ENCODE peak calls at places on chromosomes 16 and 17, in six cellular contexts. One of them, this sample, is unnamed. For H3K4me1 and H3K9me3, the result is how much of the 10 kb centered on the place peaks cover.

GRCh38 chr17:36553459-36553858 is 8.7 kb downstream of the GGNBP2 start:
- DNase-seq in right atrium auricular region: no peak
- DNase-seq in ascending aorta: no peak
- DNase-seq in tibial nerve: no peak
- DNase-seq in A549: no peak
- DNase-seq in suprapubic skin: no peak
- DNase-seq in this sample: no peak

GRCh38 chr17:78242024-78242742 is 10.8 kb downstream of the TMEM235 start:
- DNase-seq in right atrium auricular region: no peak
- DNase-seq in ascending aorta: no peak
- DNase-seq in tibial nerve: no peak
- DNase-seq in A549: no peak
- DNase-seq in suprapubic skin: no peak
- DNase-seq in this sample: no peak

GRCh38 chr16:88497561-88498420 is 44.7 kb downstream of the ZFPM1 start:
- DNase-seq in right atrium auricular region: peak
- DNase-seq in ascending aorta: no peak
- DNase-seq in tibial nerve: no peak
- DNase-seq in A549: no peak
- DNase-seq in suprapubic skin: no peak
- DNase-seq in this sample: no peak

GRCh38 chr16:50372611-50373344 is 4.0 kb upstream of the BRD7 start:
- DNase-seq in right atrium auricular region: no peak
- DNase-seq in ascending aorta: peak
- DNase-seq in tibial nerve: no peak
- DNase-seq in A549: no peak
- DNase-seq in suprapubic skin: no peak
- DNase-seq in this sample: peak

GRCh38 chr16:83723244-83723643 is 84.5 kb upstream of the HSBP1 start:
- DNase-seq in right atrium auricular region: no peak
- DNase-seq in ascending aorta: no peak
- DNase-seq in tibial nerve: no peak
- DNase-seq in A549: no peak
- DNase-seq in suprapubic skin: peak
- DNase-seq in this sample: no peak

GRCh38 chr17:57406131-57406980 is 150.0 kb downstream of the MSI2 start:
- DNase-seq in right atrium auricular region: no peak
- DNase-seq in ascending aorta: no peak
- DNase-seq in tibial nerve: no peak
- DNase-seq in A549: no peak
- DNase-seq in suprapubic skin: no peak
- DNase-seq in this sample: peak

GRCh38 chr17:46061435-46061834 is 62.4 kb downstream of the STH start:
- DNase-seq in right atrium auricular region: no peak
- DNase-seq in ascending aorta: no peak
- DNase-seq in tibial nerve: no peak
- DNase-seq in A549: peak
- DNase-seq in suprapubic skin: no peak
- DNase-seq in this sample: no peak

GRCh38 chr17:82937411-82938371 is 97.9 kb upstream of the ZNF750 start:
- DNase-seq in right atrium auricular region: no peak
- DNase-seq in ascending aorta: peak
- DNase-seq in tibial nerve: no peak
- DNase-seq in A549: no peak
- DNase-seq in suprapubic skin: peak
- DNase-seq in this sample: no peak

GRCh38 chr17:16477255-16477654 is 14.7 kb downstream of the LRRC75A start:
- DNase-seq in right atrium auricular region: peak
- DNase-seq in ascending aorta: peak
- DNase-seq in tibial nerve: peak
- DNase-seq in A549: peak
- DNase-seq in suprapubic skin: no peak
- DNase-seq in this sample: peak

GRCh38 chr17:82400830-82401229 is 17.3 kb upstream of the HEXD start:
- DNase-seq in right atrium auricular region: no peak
- DNase-seq in ascending aorta: no peak
- DNase-seq in tibial nerve: no peak
- DNase-seq in A549: no peak
- DNase-seq in suprapubic skin: no peak
- DNase-seq in this sample: no peak

GRCh38 chr17:67477687-67478086 is 100.6 kb downstream of the PITPNC1 start:
- DNase-seq in right atrium auricular region: peak
- DNase-seq in ascending aorta: no peak
- DNase-seq in tibial nerve: no peak
- DNase-seq in A549: no peak
- DNase-seq in suprapubic skin: no peak
- DNase-seq in this sample: no peak

GRCh38 chr17:3802461-3803307 is 1.7 kb upstream of the ITGAE start:
- DNase-seq in right atrium auricular region: peak
- DNase-seq in ascending aorta: no peak
- DNase-seq in tibial nerve: no peak
- DNase-seq in A549: no peak
- DNase-seq in suprapubic skin: no peak
- DNase-seq in this sample: peak

GRCh38 chr17:20998571-20999043 is 44.2 kb downstream of the USP22 start:
- DNase-seq in right atrium auricular region: no peak
- DNase-seq in ascending aorta: no peak
- DNase-seq in tibial nerve: no peak
- DNase-seq in A549: no peak
- DNase-seq in suprapubic skin: no peak
- DNase-seq in this sample: no peak

GRCh38 chr17:17151541-17151940 is 54.6 kb downstream of the PLD6 start:
- DNase-seq in right atrium auricular region: no peak
- DNase-seq in ascending aorta: no peak
- DNase-seq in tibial nerve: no peak
- DNase-seq in A549: peak
- DNase-seq in suprapubic skin: no peak
- DNase-seq in this sample: no peak

GRCh38 chr16:67594956-67595355 is 32.6 kb downstream of the CTCF start:
- DNase-seq in right atrium auricular region: no peak
- DNase-seq in ascending aorta: peak
- DNase-seq in tibial nerve: no peak
- DNase-seq in A549: no peak
- DNase-seq in suprapubic skin: no peak
- DNase-seq in this sample: peak

GRCh38 chr17:41474863-41475262 is 6.1 kb downstream of the KRT35 start:
- DNase-seq in right atrium auricular region: no peak
- DNase-seq in ascending aorta: no peak
- DNase-seq in tibial nerve: no peak
- DNase-seq in A549: no peak
- DNase-seq in suprapubic skin: no peak
- DNase-seq in this sample: no peak

GRCh38 chr16:526181-527014 is 1.1 kb upstream of the CAPN15 start:
- DNase-seq in right atrium auricular region: peak
- DNase-seq in ascending aorta: no peak
- DNase-seq in tibial nerve: no peak
- DNase-seq in A549: no peak
- DNase-seq in suprapubic skin: no peak
- DNase-seq in this sample: peak

GRCh38 chr16:70691223-70692129 is 5.6 kb upstream of the MTSS2 start:
- DNase-seq in right atrium auricular region: peak
- DNase-seq in ascending aorta: peak
- DNase-seq in tibial nerve: peak
- DNase-seq in A549: no peak
- DNase-seq in suprapubic skin: no peak
- DNase-seq in this sample: no peak

GRCh38 chr16:629289-630023 is 1.3 kb upstream of the WFIKKN1 start:
- DNase-seq in right atrium auricular region: no peak
- DNase-seq in ascending aorta: no peak
- DNase-seq in tibial nerve: no peak
- DNase-seq in A549: no peak
- DNase-seq in suprapubic skin: no peak
- DNase-seq in this sample: no peak

GRCh38 chr16:9008335-9009260 is 44.9 kb upstream of the USP7 start:
- DNase-seq in right atrium auricular region: peak
- DNase-seq in ascending aorta: peak
- DNase-seq in tibial nerve: peak
- DNase-seq in A549: peak
- DNase-seq in suprapubic skin: peak
- DNase-seq in this sample: peak

GRCh38 chr16:66970775-66971725 is 10.0 kb downstream of the CES3 start:
- DNase-seq in right atrium auricular region: no peak
- DNase-seq in ascending aorta: no peak
- DNase-seq in tibial nerve: no peak
- DNase-seq in A549: no peak
- DNase-seq in suprapubic skin: no peak
- DNase-seq in this sample: no peak

GRCh38 chr16:2250652-2251280 is 621 bp downstream of the ECI1 start:
- DNase-seq in right atrium auricular region: no peak
- DNase-seq in ascending aorta: no peak
- DNase-seq in tibial nerve: no peak
- DNase-seq in A549: no peak
- DNase-seq in suprapubic skin: no peak
- DNase-seq in this sample: peak

GRCh38 chr17:933168-934083 is 46.1 kb downstream of the NXN start:
- DNase-seq in right atrium auricular region: no peak
- DNase-seq in ascending aorta: no peak
- DNase-seq in tibial nerve: no peak
- DNase-seq in A549: peak
- DNase-seq in suprapubic skin: no peak
- DNase-seq in this sample: peak

GRCh38 chr16:1300664-1301476 is 8.6 kb upstream of the UBE2I start:
- DNase-seq in right atrium auricular region: peak
- DNase-seq in ascending aorta: peak
- DNase-seq in tibial nerve: no peak
- DNase-seq in A549: peak
- DNase-seq in suprapubic skin: no peak
- DNase-seq in this sample: peak

GRCh38 chr17:15264542-15264941 is 584 bp downstream of the PMP22 start:
- DNase-seq in right atrium auricular region: no peak
- DNase-seq in ascending aorta: no peak
- DNase-seq in tibial nerve: no peak
- DNase-seq in A549: no peak
- DNase-seq in suprapubic skin: no peak
- DNase-seq in this sample: peak

GRCh38 chr17:70111201-70111600 is 36.2 kb downstream of the KCNJ16 start:
- DNase-seq in right atrium auricular region: no peak
- DNase-seq in ascending aorta: no peak
- DNase-seq in tibial nerve: no peak
- DNase-seq in A549: no peak
- DNase-seq in suprapubic skin: no peak
- DNase-seq in this sample: no peak
- H3K4me1 ChIP-seq in right atrium auricular region: under half
- H3K4me1 ChIP-seq in ascending aorta: under half
- H3K4me1 ChIP-seq in tibial nerve: under half
- H3K4me1 ChIP-seq in A549: under half
- H3K4me1 ChIP-seq in suprapubic skin: under half
- H3K4me1 ChIP-seq in this sample: under half

GRCh38 chr16:31713071-31713944 is 160.3 kb upstream of the ZNF267 start:
- DNase-seq in right atrium auricular region: peak
- DNase-seq in ascending aorta: peak
- DNase-seq in tibial nerve: peak
- DNase-seq in A549: peak
- DNase-seq in suprapubic skin: peak
- DNase-seq in this sample: peak

GRCh38 chr16:31714899-31715504 is 158.6 kb upstream of the ZNF267 start:
- DNase-seq in right atrium auricular region: no peak
- DNase-seq in ascending aorta: no peak
- DNase-seq in tibial nerve: no peak
- DNase-seq in A549: no peak
- DNase-seq in suprapubic skin: no peak
- DNase-seq in this sample: no peak

GRCh38 chr16:31718998-31719397 is 154.6 kb upstream of the ZNF267 start:
- DNase-seq in right atrium auricular region: no peak
- DNase-seq in ascending aorta: no peak
- DNase-seq in tibial nerve: no peak
- DNase-seq in A549: no peak
- DNase-seq in suprapubic skin: no peak
- DNase-seq in this sample: no peak

GRCh38 chr16:31713945-31714898 is 159.4 kb upstream of the ZNF267 start:
- DNase-seq in right atrium auricular region: no peak
- DNase-seq in ascending aorta: no peak
- DNase-seq in tibial nerve: no peak
- DNase-seq in A549: no peak
- DNase-seq in suprapubic skin: no peak
- DNase-seq in this sample: peak

DNA sequence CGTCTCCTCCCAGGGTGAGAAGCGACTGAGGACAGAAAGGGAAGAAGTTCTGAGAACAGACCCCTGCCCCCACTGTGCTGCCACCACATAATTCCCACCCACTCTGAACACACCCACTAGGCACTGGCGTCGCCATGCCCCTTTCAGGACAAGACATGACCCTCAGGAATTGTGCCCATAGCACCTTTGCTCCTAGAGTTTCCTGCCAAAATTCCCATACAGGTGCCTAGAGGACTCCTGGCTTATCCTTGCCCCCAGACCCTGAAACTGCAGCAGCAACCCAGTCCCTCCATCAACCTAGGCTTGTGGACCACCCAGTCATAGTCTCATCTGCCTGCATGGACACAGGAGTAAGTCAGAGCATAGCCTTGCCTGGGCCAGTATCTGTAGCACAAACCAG is 157.7 kb upstream of the ZNF267 start:
- DNase-seq in right atrium auricular region: no peak
- DNase-seq in ascending aorta: no peak
- DNase-seq in tibial nerve: no peak
- DNase-seq in A549: no peak
- DNase-seq in suprapubic skin: no peak
- DNase-seq in this sample: no peak
- H3K9me3 ChIP-seq in right atrium auricular region: under half
- H3K9me3 ChIP-seq in ascending aorta: under half
- H3K9me3 ChIP-seq in tibial nerve: under half
- H3K9me3 ChIP-seq in A549: under half
- H3K9me3 ChIP-seq in suprapubic skin: under half
- H3K9me3 ChIP-seq in this sample: under half

DNA sequence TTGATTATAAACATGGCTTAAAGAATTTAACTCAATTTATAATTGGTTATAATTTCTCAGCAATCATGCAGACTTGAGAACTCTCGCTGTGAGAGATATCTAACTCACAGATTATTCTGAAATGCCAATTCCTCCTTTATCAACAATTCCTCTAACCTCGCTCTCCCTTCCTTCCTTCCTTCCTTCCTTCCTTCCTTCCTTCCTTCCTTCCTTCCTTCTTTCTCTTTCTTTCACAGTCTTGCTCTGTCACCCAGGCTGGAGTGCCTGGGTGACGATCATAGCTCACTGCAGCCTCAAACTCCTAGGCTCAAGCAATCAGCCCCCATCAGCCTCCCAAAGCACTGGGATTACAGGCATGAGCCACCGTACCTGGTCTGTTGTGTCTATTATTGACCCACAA is 42.4 kb downstream of the CHD9 start:
- DNase-seq in right atrium auricular region: no peak
- DNase-seq in ascending aorta: no peak
- DNase-seq in tibial nerve: no peak
- DNase-seq in A549: no peak
- DNase-seq in suprapubic skin: no peak
- DNase-seq in this sample: no peak
- H3K4me1 ChIP-seq in right atrium auricular region: half or more
- H3K4me1 ChIP-seq in ascending aorta: under half
- H3K4me1 ChIP-seq in tibial nerve: under half
- H3K4me1 ChIP-seq in A549: half or more
- H3K4me1 ChIP-seq in suprapubic skin: half or more
- H3K4me1 ChIP-seq in this sample: half or more

DNA sequence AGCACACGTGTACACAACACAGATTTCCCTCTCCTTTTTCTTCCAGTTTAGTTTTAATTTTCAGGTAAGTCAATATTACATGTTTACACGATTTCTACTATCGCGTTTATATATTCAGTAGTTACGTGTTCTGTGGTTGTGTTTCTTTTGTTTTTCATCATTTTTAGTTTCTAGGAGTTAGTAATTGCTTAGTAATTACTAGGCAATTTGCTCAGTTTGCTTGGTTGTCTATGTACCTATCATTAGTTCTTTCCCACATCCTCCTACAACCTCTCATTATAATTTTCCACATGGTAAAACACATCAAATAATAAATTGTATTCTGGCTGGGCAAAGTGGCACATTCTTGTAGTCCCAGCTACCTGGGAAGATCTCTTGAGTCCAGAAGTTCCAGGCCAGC is 24.6 kb upstream of the GUCY2D start:
- DNase-seq in right atrium auricular region: no peak
- DNase-seq in ascending aorta: no peak
- DNase-seq in tibial nerve: no peak
- DNase-seq in A549: no peak
- DNase-seq in suprapubic skin: no peak
- DNase-seq in this sample: no peak
- H3K9me3 ChIP-seq in right atrium auricular region: under half
- H3K9me3 ChIP-seq in ascending aorta: under half
- H3K9me3 ChIP-seq in tibial nerve: under half
- H3K9me3 ChIP-seq in A549: under half
- H3K9me3 ChIP-seq in suprapubic skin: under half
- H3K9me3 ChIP-seq in this sample: under half

This sample was measured in thyroid gland.